ENCODE peak calls at places on chromosomes 3 and 15, in six cellular contexts. J, V, H, G, U and B are unnamed samples.

GRCh38 chr15:24659622-24660021 is 16.0 kb upstream of the NPAP1 start:
- DNase-seq in J (no peak), V (no peak), H (no peak), G (no peak), U (no peak), B (no peak)

GRCh38 chr3:52495096-52495495 is at the start of gene STAB1:
- DNase-seq in J (no peak), V (no peak), H (no peak), G (no peak), U (no peak), B (no peak)

GRCh38 chr3:87900061-87900460 is 158.7 kb downstream of the CGGBP1 start:
- DNase-seq in J (no peak), V (no peak), H (no peak), G (no peak), U (peak), B (peak)

GRCh38 chr3:169454060-169454317 is 209.5 kb downstream of the MECOM start:
- DNase-seq in J (no peak), V (no peak), H (no peak), G (no peak), U (no peak), B (no peak)

GRCh38 chr3:33787328-33788009 is 11.0 kb upstream of the PDCD6IP start:
- DNase-seq in J (peak), V (peak), H (peak), G (peak), U (peak), B (peak)

GRCh38 chr3:58559586-58559985 is 17.6 kb downstream of the FAM107A start:
- DNase-seq in J (no peak), V (no peak), H (no peak), G (no peak), U (no peak), B (no peak)

GRCh38 chr3:53938645-53939044 is 47.0 kb upstream of the SELENOK start:
- DNase-seq in J (peak), V (peak), H (peak), G (peak), U (peak), B (peak)

GRCh38 chr3:165854696-165855095 is 17.5 kb upstream of the BCHE start:
- DNase-seq in J (peak), V (no peak), H (no peak), G (peak), U (peak), B (peak)

DNA sequence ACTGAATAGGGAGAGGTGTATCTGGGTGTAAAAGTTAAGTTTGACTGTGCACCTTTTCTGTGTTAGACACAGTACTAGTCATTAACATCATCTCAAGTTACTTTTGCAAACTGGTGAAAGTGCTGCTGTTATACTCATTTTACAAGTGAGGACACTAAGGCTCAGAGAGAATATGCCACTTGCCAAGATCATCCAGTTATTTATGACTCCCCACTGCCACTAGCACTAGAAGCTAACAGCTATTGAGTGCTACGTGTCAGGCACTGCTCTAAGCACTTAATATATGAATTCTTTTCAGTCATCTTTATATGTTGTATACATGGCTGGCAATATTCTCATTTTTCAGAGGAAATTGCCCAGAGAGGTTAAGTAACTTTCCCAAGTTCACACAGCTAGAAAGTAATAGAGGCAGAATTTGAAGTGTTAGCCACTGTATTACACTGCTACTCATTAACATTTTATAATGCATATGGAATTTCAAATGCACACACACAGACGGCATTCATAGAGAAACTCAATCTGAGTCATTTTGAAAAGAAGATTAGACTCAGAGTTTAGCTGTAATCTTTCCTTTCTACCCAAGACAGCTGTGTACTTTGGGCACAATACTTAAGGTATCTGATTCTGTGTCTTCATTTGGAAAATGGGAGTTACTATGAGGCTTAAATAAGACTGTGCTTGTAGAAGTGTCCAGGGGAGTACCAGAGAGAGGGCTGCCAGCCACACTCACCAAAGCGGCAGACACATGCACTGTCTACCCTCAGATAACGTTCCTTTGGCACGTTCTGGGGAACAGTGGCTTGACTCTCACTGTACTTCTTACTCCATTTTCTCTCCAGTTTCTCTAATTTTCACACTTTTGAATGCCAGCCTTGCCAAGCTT is 1.3 kb upstream of the MASP1 start:
- DNase-seq in J (no peak), V (no peak), H (no peak), G (no peak), U (no peak), B (no peak)
- TF ChIP-seq JUND in J (no peak), V (no peak), H (no peak), G (no peak), U (no peak), B (no peak)

GRCh38 chr3:111215481-111215880 is 143.9 kb downstream of the NECTIN3 start:
- DNase-seq in J (no peak), V (no peak), H (no peak), G (no peak), U (no peak), B (no peak)

GRCh38 chr3:111212511-111212910 is 140.9 kb downstream of the NECTIN3 start:
- DNase-seq in J (no peak), V (no peak), H (no peak), G (no peak), U (no peak), B (no peak)

GRCh38 chr3:111210866-111211564 is 139.4 kb downstream of the NECTIN3 start:
- DNase-seq in J (no peak), V (no peak), H (no peak), G (no peak), U (no peak), B (no peak)

GRCh38 chr3:111210003-111210699 is 138.5 kb downstream of the NECTIN3 start:
- DNase-seq in J (no peak), V (no peak), H (no peak), G (no peak), U (no peak), B (no peak)
- TF ChIP-seq JUND in J (no peak), V (no peak), H (no peak), G (no peak), U (peak), B (no peak)

GRCh38 chr3:107977571-107977970 is 113.3 kb downstream of the CD47 start:
- DNase-seq in J (no peak), V (no peak), H (no peak), G (no peak), U (no peak), B (no peak)
- TF ChIP-seq JUND in J (no peak), V (no peak), H (no peak), G (no peak), U (no peak), B (no peak)

GRCh38 chr15:48914717-48915116 is 36.8 kb downstream of the EID1 start:
- DNase-seq in J (no peak), V (no peak), H (no peak), G (no peak), U (no peak), B (no peak)
- TF ChIP-seq JUND in J (no peak), V (no peak), H (no peak), G (no peak), U (no peak), B (no peak)

GRCh38 chr15:32786906-32787305 is 69.1 kb downstream of the GREM1 start:
- DNase-seq in J (no peak), V (no peak), H (no peak), G (no peak), U (no peak), B (no peak)

GRCh38 chr15:32787949-32788348 is 70.1 kb downstream of the GREM1 start:
- DNase-seq in J (no peak), V (no peak), H (no peak), G (peak), U (no peak), B (no peak)

GRCh38 chr15:32781781-32782180 is 64.0 kb downstream of the GREM1 start:
- DNase-seq in J (no peak), V (no peak), H (no peak), G (no peak), U (no peak), B (no peak)

GRCh38 chr15:32790352-32790999 is 72.7 kb downstream of the GREM1 start:
- DNase-seq in J (no peak), V (no peak), H (no peak), G (peak), U (no peak), B (no peak)

GRCh38 chr15:32784571-32784970 is 66.8 kb downstream of the GREM1 start:
- DNase-seq in J (no peak), V (no peak), H (no peak), G (no peak), U (no peak), B (no peak)
- TF ChIP-seq JUND in J (no peak), V (no peak), H (no peak), G (no peak), U (no peak), B (no peak)

GRCh38 chr15:42118650-42119531 is 24.5 kb upstream of the PLA2G4D start:
- DNase-seq in J (peak), V (no peak), H (no peak), G (no peak), U (no peak), B (peak)
- TF ChIP-seq JUND in J (no peak), V (no peak), H (no peak), G (no peak), U (no peak), B (no peak)

GRCh38 chr3:12452361-12453330 is 31.6 kb upstream of the TSEN2 start:
- DNase-seq in J (no peak), V (no peak), H (no peak), G (peak), U (no peak), B (no peak)
- TF ChIP-seq JUND in J (no peak), V (no peak), H (no peak), G (no peak), U (no peak), B (no peak)